ENCODE peak calls at places on chromosome 15, in five cellular contexts. O is ecto neural progenitor cell, E is ovary, A is neural crest cell, R is cerebellar cortex. F is an unnamed sample.

GRCh38 chr15:71183063-71183462 is 67.8 kb downstream of the THSD4 start:
- DNase-seq in O (no peak), E (no peak), A (no peak), R (no peak), F (no peak)

GRCh38 chr15:90184786-90185704 is 16.1 kb upstream of the SEMA4B start:
- DNase-seq in O (peak), E (peak), A (peak), R (peak), F (peak)

GRCh38 chr15:89326316-89326715 is 8.3 kb downstream of the POLG start:
- DNase-seq in O (no peak), E (no peak), A (no peak), R (no peak), F (no peak)

GRCh38 chr15:63861946-63862517 is 28.3 kb upstream of the HERC1 start:
- DNase-seq in O (no peak), E (no peak), A (no peak), R (no peak), F (no peak)

GRCh38 chr15:44775923-44776322 is 39.6 kb downstream of the TRIM69 start:
- DNase-seq in O (no peak), E (no peak), A (no peak), R (no peak), F (no peak)

GRCh38 chr15:83673385-83673784 is 19.5 kb downstream of the ADAMTSL3 start:
- DNase-seq in O (no peak), E (no peak), A (no peak), R (no peak), F (no peak)

GRCh38 chr15:32668942-32669341 is 27.4 kb downstream of the SCG5 start:
- DNase-seq in O (no peak), E (no peak), A (no peak), R (no peak), F (no peak)

GRCh38 chr15:72796515-72797337 is 13.2 kb upstream of the ADPGK start:
- DNase-seq in O (peak), E (peak), A (peak), R (peak), F (no peak)

GRCh38 chr15:42591238-42591936 is 16.0 kb downstream of the STARD9 start:
- DNase-seq in O (no peak), E (no peak), A (no peak), R (peak), F (no peak)

GRCh38 chr15:27017168-27017809 is 46.3 kb downstream of the GABRG3 start:
- DNase-seq in O (peak), E (no peak), A (peak), R (peak), F (no peak)

GRCh38 chr15:38389924-38390542 is 63.9 kb upstream of the FAM98B start:
- DNase-seq in O (peak), E (peak), A (peak), R (peak), F (no peak)

GRCh38 chr15:65954289-65954741 is 85.0 kb downstream of the RAB11A start:
- DNase-seq in O (no peak), E (no peak), A (peak), R (no peak), F (no peak)

GRCh38 chr15:93617443-93617842 is 528.4 kb upstream of the RGMA start:
- DNase-seq in O (no peak), E (no peak), A (no peak), R (no peak), F (no peak)

GRCh38 chr15:96037584-96037983 is 292.9 kb upstream of the NR2F2 start:
- DNase-seq in O (no peak), E (no peak), A (no peak), R (no peak), F (no peak)

GRCh38 chr15:61122624-61123375 is 106.3 kb downstream of the RORA start:
- DNase-seq in O (no peak), E (no peak), A (no peak), R (no peak), F (no peak)

GRCh38 chr15:39628131-39628482 is 47.2 kb downstream of the THBS1 start:
- DNase-seq in O (no peak), E (no peak), A (no peak), R (no peak), F (no peak)

GRCh38 chr15:83747050-83747717 is 93.3 kb downstream of the ADAMTSL3 start:
- DNase-seq in O (no peak), E (peak), A (no peak), R (peak), F (peak)

F was measured in sigmoid colon.